ENCODE peak calls at places on chromosomes 7 and 10, in eight cellular contexts. R, X, P, I, C, E, Z and M are unnamed samples. For H3K9me3, the result is how much of the 10 kb centered on the place peaks cover.

GRCh38 chr7:131570401-131570800 is 14.0 kb upstream of the PODXL start:
- DNase-seq in R (no peak), X (no peak), P (no peak), I (no peak), C (no peak), E (no peak), Z (no peak), M (no peak)

GRCh38 chr7:1694981-1695511 is 25.0 kb downstream of the ELFN1 start:
- DNase-seq in R (no peak), X (peak), P (peak), I (no peak), C (no peak), E (no peak), Z (no peak), M (no peak)

GRCh38 chr7:80622531-80622930 is 15.9 kb upstream of the CD36 start:
- DNase-seq in R (no peak), X (no peak), P (no peak), I (peak), C (peak), E (no peak), Z (no peak), M (no peak)

GRCh38 chr10:58291538-58292174 is 22.7 kb downstream of the CISD1 start:
- DNase-seq in R (no peak), X (no peak), P (peak), I (no peak), C (peak), E (peak), Z (peak), M (peak)

GRCh38 chr7:1014681-1015080 is 29.7 kb upstream of the GPR146 start:
- DNase-seq in R (no peak), X (no peak), P (no peak), I (no peak), C (no peak), E (no peak), Z (no peak), M (no peak)

GRCh38 chr7:45015313-45015712 is 15.3 kb downstream of the CCM2 start:
- DNase-seq in R (no peak), X (no peak), P (no peak), I (no peak), C (no peak), E (no peak), Z (no peak), M (no peak)

GRCh38 chr7:47371733-47372368 is 210.1 kb downstream of the TNS3 start:
- DNase-seq in R (no peak), X (peak), P (peak), I (no peak), C (peak), E (peak), Z (no peak), M (no peak)

GRCh38 chr10:66819691-66820090 is 106.1 kb upstream of the LRRTM3 start:
- DNase-seq in R (no peak), X (no peak), P (no peak), I (no peak), C (no peak), E (no peak), Z (no peak), M (no peak)

GRCh38 chr7:98456851-98457250 is 56.0 kb upstream of the BAIAP2L1 start:
- DNase-seq in R (no peak), X (no peak), P (no peak), I (no peak), C (no peak), E (no peak), Z (no peak), M (no peak)

GRCh38 chr10:16748749-16749148 is 68.5 kb downstream of the RSU1 start:
- DNase-seq in R (no peak), X (no peak), P (no peak), I (no peak), C (no peak), E (no peak), Z (no peak), M (no peak)

GRCh38 chr7:100674441-100675407 is 1.2 kb downstream of the GNB2 start:
- DNase-seq in R (no peak), X (peak), P (no peak), I (no peak), C (no peak), E (no peak), Z (peak), M (peak)

GRCh38 chr7:95660023-95660434 is 63.7 kb upstream of the PDK4 start:
- DNase-seq in R (no peak), X (no peak), P (peak), I (no peak), C (no peak), E (no peak), Z (no peak), M (peak)

GRCh38 chr7:17144313-17144712 is 154.1 kb upstream of the AHR start:
- DNase-seq in R (peak), X (no peak), P (no peak), I (no peak), C (peak), E (peak), Z (no peak), M (no peak)

GRCh38 chr10:95268438-95268837 is 22.4 kb downstream of the PDLIM1 start:
- DNase-seq in R (no peak), X (peak), P (peak), I (no peak), C (peak), E (no peak), Z (no peak), M (no peak)

GRCh38 chr7:108054537-108054936 is 51.6 kb upstream of the LAMB1 start:
- DNase-seq in R (no peak), X (no peak), P (no peak), I (no peak), C (no peak), E (no peak), Z (no peak), M (no peak)

GRCh38 chr10:78028438-78029293 is 649 bp downstream of the POLR3A start:
- DNase-seq in R (no peak), X (no peak), P (peak), I (no peak), C (peak), E (no peak), Z (peak), M (no peak)

GRCh38 chr7:47317537-47317936 is 264.4 kb downstream of the TNS3 start:
- DNase-seq in R (no peak), X (no peak), P (no peak), I (no peak), C (no peak), E (no peak), Z (no peak), M (no peak)

GRCh38 chr7:143362126-143362961 is at the start of gene FAM131B:
- DNase-seq in R (no peak), X (no peak), P (no peak), I (no peak), C (no peak), E (no peak), Z (no peak), M (peak)

GRCh38 chr10:31582365-31583052 is 263.5 kb downstream of the ZEB1 start:
- DNase-seq in R (no peak), X (no peak), P (no peak), I (no peak), C (peak), E (peak), Z (no peak), M (no peak)

GRCh38 chr10:112689327-112689726 is 242.3 kb downstream of the VTI1A start:
- DNase-seq in R (no peak), X (peak), P (no peak), I (no peak), C (no peak), E (peak), Z (no peak), M (peak)

GRCh38 chr10:79178614-79179403 is 110.0 kb downstream of the ZMIZ1 start:
- DNase-seq in R (no peak), X (peak), P (no peak), I (peak), C (peak), E (no peak), Z (no peak), M (no peak)

GRCh38 chr10:127815147-127815546 is 77.6 kb downstream of the CLRN3 start:
- DNase-seq in R (no peak), X (no peak), P (no peak), I (no peak), C (no peak), E (no peak), Z (no peak), M (no peak)

GRCh38 chr7:105643384-105643783 is 62.1 kb upstream of the EFCAB10 start:
- DNase-seq in R (no peak), X (no peak), P (no peak), I (no peak), C (no peak), E (no peak), Z (no peak), M (no peak)

GRCh38 chr10:69703256-69703655 is 73.2 kb downstream of the FAM241B start:
- DNase-seq in R (no peak), X (no peak), P (no peak), I (no peak), C (peak), E (no peak), Z (no peak), M (no peak)

GRCh38 chr10:35487336-35488034 is 117.7 kb upstream of the GJD4 start:
- DNase-seq in R (no peak), X (no peak), P (no peak), I (no peak), C (peak), E (no peak), Z (no peak), M (no peak)

GRCh38 chr10:33487014-33487776 is 152.7 kb upstream of the NRP1 start:
- DNase-seq in R (no peak), X (no peak), P (no peak), I (no peak), C (no peak), E (no peak), Z (no peak), M (no peak)

GRCh38 chr7:105112440-105113418 is 98.7 kb downstream of the KMT2E start:
- DNase-seq in R (no peak), X (no peak), P (peak), I (no peak), C (no peak), E (no peak), Z (no peak), M (no peak)

GRCh38 chr10:119177708-119178370 is 773 bp downstream of the PRDX3 start:
- DNase-seq in R (peak), X (no peak), P (no peak), I (no peak), C (no peak), E (no peak), Z (no peak), M (no peak)

GRCh38 chr7:108328174-108328651 is 128.0 kb downstream of the NRCAM start:
- DNase-seq in R (no peak), X (no peak), P (no peak), I (no peak), C (no peak), E (no peak), Z (no peak), M (no peak)

GRCh38 chr7:156667110-156667436 is 26.5 kb downstream of the RNF32 start:
- DNase-seq in R (no peak), X (no peak), P (no peak), I (no peak), C (peak), E (no peak), Z (no peak), M (no peak)

GRCh38 chr7:2934984-2935740 is 91.1 kb upstream of the GNA12 start:
- DNase-seq in R (no peak), X (no peak), P (no peak), I (no peak), C (no peak), E (no peak), Z (no peak), M (no peak)

GRCh38 chr7:33710608-33711007 is 194.7 kb upstream of the BMPER start:
- DNase-seq in R (no peak), X (no peak), P (no peak), I (no peak), C (peak), E (no peak), Z (no peak), M (no peak)

GRCh38 chr10:97640868-97641811 is 669 bp downstream of the PI4K2A start:
- DNase-seq in R (peak), X (peak), P (peak), I (peak), C (peak), E (no peak), Z (peak), M (peak)

GRCh38 chr7:40969641-40970040 is 733.2 kb downstream of the INHBA start:
- DNase-seq in R (no peak), X (no peak), P (no peak), I (no peak), C (no peak), E (no peak), Z (no peak), M (no peak)

GRCh38 chr7:131336956-131337355 is 9.3 kb downstream of the MKLN1 start:
- DNase-seq in R (no peak), X (no peak), P (no peak), I (no peak), C (no peak), E (no peak), Z (peak), M (no peak)

GRCh38 chr10:132506711-132507466 is 30.7 kb upstream of the INPP5A start:
- DNase-seq in R (no peak), X (peak), P (no peak), I (no peak), C (peak), E (no peak), Z (no peak), M (no peak)

GRCh38 chr7:111126987-111127386 is 36.1 kb downstream of the LRRN3 start:
- DNase-seq in R (no peak), X (no peak), P (no peak), I (no peak), C (peak), E (no peak), Z (no peak), M (no peak)

GRCh38 chr7:100443096-100443840 is 7.0 kb upstream of the PPP1R35 start:
- DNase-seq in R (no peak), X (no peak), P (no peak), I (no peak), C (no peak), E (no peak), Z (no peak), M (no peak)

GRCh38 chr10:63866075-63866746 is 345.0 kb downstream of the REEP3 start:
- DNase-seq in R (no peak), X (peak), P (peak), I (no peak), C (peak), E (peak), Z (peak), M (peak)
- H3K9me3 ChIP-seq in R (under half), X (under half), P (under half), I (under half), C (under half), E (under half), Z (under half), M (under half)

GRCh38 chr10:84054743-84055142 is 84.6 kb upstream of the GHITM start:
- DNase-seq in R (no peak), X (no peak), P (no peak), I (no peak), C (no peak), E (no peak), Z (no peak), M (no peak)
- TF ChIP-seq CTCF in R (no peak), X (no peak), P (no peak), I (no peak), C (no peak), E (no peak), Z (no peak), M (peak)

GRCh38 chr7:158286210-158286609 is 301.4 kb downstream of the PTPRN2 start:
- DNase-seq in R (no peak), X (no peak), P (no peak), I (no peak), C (no peak), E (no peak), Z (no peak), M (no peak)
- H3K9me3 ChIP-seq in R (under half), X (under half), P (under half), I (half or more), C (under half), E (under half), Z (under half), M (under half)

GRCh38 chr7:92934096-92934495 is 97.7 kb upstream of the CDK6 start:
- DNase-seq in R (no peak), X (no peak), P (no peak), I (no peak), C (no peak), E (no peak), Z (no peak), M (peak)
- TF ChIP-seq CTCF in R (no peak), X (no peak), P (no peak), I (no peak), C (no peak), E (no peak), Z (no peak), M (no peak)

DNA sequence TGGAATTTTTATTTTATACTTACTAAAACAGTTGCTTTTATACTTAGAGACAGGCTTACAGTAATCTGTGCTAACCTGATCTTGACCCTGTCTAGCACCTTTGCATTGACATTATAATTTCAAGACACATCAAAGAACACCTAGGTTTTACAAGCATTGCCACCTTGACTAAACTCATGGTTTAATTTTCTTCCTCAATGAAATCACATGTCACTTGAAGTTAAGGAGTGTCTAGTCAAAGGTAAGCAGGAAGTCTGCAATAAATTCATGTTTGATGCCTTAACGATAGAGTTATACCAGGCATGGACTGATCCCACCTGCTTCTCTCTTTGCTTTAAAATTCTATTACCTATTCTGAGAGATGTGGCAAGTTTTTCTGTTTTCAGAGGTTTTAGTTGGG is 62.4 kb downstream of the ZNF800 start:
- DNase-seq in R (no peak), X (no peak), P (no peak), I (no peak), C (no peak), E (no peak), Z (no peak), M (no peak)
- H3K9me3 ChIP-seq in R (under half), X (under half), P (under half), I (under half), C (under half), E (under half), Z (under half), M (under half)